ENCODE peak calls at places on chromosomes 12 and 14, in eight cellular contexts. I is HCT116; E is fibroblast of the aortic adventitia; V is COR-L47; L is M059J; U is AG04450; O is activated CD4-positive, alpha-beta T cell treated with anti-CD3 and anti-CD28 coated beads, Interleukin-2, amount 10 ng/mL, durations not matched to agents 7 days and 5 days; W is fibroblast of the conjunctiva. B is an unnamed sample.

GRCh38 chr14:90280096-90280495 is 23.7 kb downstream of the PSMC1 start:
- DNase-seq in O (no peak), V (no peak), E (no peak), I (no peak), U (no peak), L (no peak), W (no peak), B (no peak)

GRCh38 chr14:102028733-102029132 is 58.1 kb downstream of the HSP90AA1 start:
- DNase-seq in U (peak), V (no peak), W (peak), E (peak), I (no peak), O (no peak), L (peak), B (peak)

GRCh38 chr12:29562167-29562776 is 64.8 kb upstream of the OVCH1 start:
- DNase-seq in O (no peak), W (no peak), U (no peak), L (peak), E (peak), V (no peak), I (no peak), B (no peak)

GRCh38 chr12:94073441-94074051 is 74.8 kb upstream of the PLXNC1 start:
- DNase-seq in V (no peak), L (no peak), E (peak), I (no peak), O (no peak), U (no peak), W (no peak), B (no peak)

GRCh38 chr14:86087377-86087776 is 557.4 kb downstream of the FLRT2 start:
- DNase-seq in O (no peak), W (no peak), U (no peak), E (no peak), I (no peak), L (no peak), V (no peak), B (no peak)

GRCh38 chr12:23230899-23231298 is 605.9 kb downstream of the ETNK1 start:
- DNase-seq in W (no peak), L (no peak), V (no peak), I (no peak), O (no peak), U (no peak), E (no peak), B (no peak)

GRCh38 chr12:96882862-96883261 is 24.2 kb upstream of the NEDD1 start:
- DNase-seq in L (peak), E (peak), I (no peak), V (no peak), O (no peak), U (peak), W (no peak), B (no peak)

GRCh38 chr14:75615200-75615599 is 36.8 kb downstream of the FLVCR2 start:
- DNase-seq in L (no peak), W (no peak), U (no peak), V (no peak), O (no peak), E (no peak), I (no peak), B (no peak)

B was measured in LoVo.